ENCODE peak calls at places on chromosomes 5 and 9, in eight cellular contexts. One of them, this sample, is unnamed.

GRCh38 chr5:83583859-83584258 is 112.3 kb downstream of the VCAN start:
- DNase-seq in WTC11: no peak
- DNase-seq in A549: no peak
- DNase-seq in K562: no peak
- DNase-seq in SK-N-SH: no peak
- DNase-seq in IMR-90: peak
- DNase-seq in GM12878: no peak
- DNase-seq in H1: no peak
- DNase-seq in this sample: no peak

GRCh38 chr9:130189840-130190239 is 17.6 kb downstream of the NCS1 start:
- DNase-seq in WTC11: no peak
- DNase-seq in A549: no peak
- DNase-seq in K562: no peak
- DNase-seq in SK-N-SH: no peak
- DNase-seq in IMR-90: peak
- DNase-seq in GM12878: no peak
- DNase-seq in H1: no peak
- DNase-seq in this sample: no peak

GRCh38 chr5:10199700-10200099 is 50.0 kb downstream of the ATPSCKMT start:
- DNase-seq in WTC11: no peak
- DNase-seq in A549: no peak
- DNase-seq in K562: no peak
- DNase-seq in SK-N-SH: no peak
- DNase-seq in IMR-90: no peak
- DNase-seq in GM12878: no peak
- DNase-seq in H1: no peak
- DNase-seq in this sample: no peak

GRCh38 chr5:963673-964531 is 44.7 kb upstream of the NKD2 start:
- DNase-seq in WTC11: no peak
- DNase-seq in A549: no peak
- DNase-seq in K562: peak
- DNase-seq in SK-N-SH: peak
- DNase-seq in IMR-90: peak
- DNase-seq in GM12878: no peak
- DNase-seq in H1: no peak
- DNase-seq in this sample: no peak

GRCh38 chr9:70553718-70554673 is 139.5 kb upstream of the KLF9 start:
- DNase-seq in WTC11: peak
- DNase-seq in A549: no peak
- DNase-seq in K562: no peak
- DNase-seq in SK-N-SH: no peak
- DNase-seq in IMR-90: peak
- DNase-seq in GM12878: no peak
- DNase-seq in H1: peak
- DNase-seq in this sample: no peak

GRCh38 chr5:132283423-132284043 is 10.7 kb upstream of the SLC22A4 start:
- DNase-seq in WTC11: peak
- DNase-seq in A549: peak
- DNase-seq in K562: peak
- DNase-seq in SK-N-SH: peak
- DNase-seq in IMR-90: peak
- DNase-seq in GM12878: no peak
- DNase-seq in H1: no peak
- DNase-seq in this sample: peak

GRCh38 chr5:133065482-133065881 is 13.7 kb downstream of the HSPA4 start:
- DNase-seq in WTC11: no peak
- DNase-seq in A549: no peak
- DNase-seq in K562: no peak
- DNase-seq in SK-N-SH: no peak
- DNase-seq in IMR-90: no peak
- DNase-seq in GM12878: no peak
- DNase-seq in H1: no peak
- DNase-seq in this sample: no peak

GRCh38 chr5:112795944-112796678 is 58.4 kb downstream of the APC start:
- DNase-seq in WTC11: no peak
- DNase-seq in A549: peak
- DNase-seq in K562: no peak
- DNase-seq in SK-N-SH: no peak
- DNase-seq in IMR-90: no peak
- DNase-seq in GM12878: no peak
- DNase-seq in H1: no peak
- DNase-seq in this sample: peak

GRCh38 chr5:164119806-164120440 is 614.5 kb downstream of the MAT2B start:
- DNase-seq in WTC11: peak
- DNase-seq in A549: peak
- DNase-seq in K562: no peak
- DNase-seq in SK-N-SH: no peak
- DNase-seq in IMR-90: peak
- DNase-seq in GM12878: no peak
- DNase-seq in H1: no peak
- DNase-seq in this sample: peak

GRCh38 chr9:29325855-29326254 is 1752.6 kb upstream of the C9orf72 start:
- DNase-seq in WTC11: no peak
- DNase-seq in A549: no peak
- DNase-seq in K562: no peak
- DNase-seq in SK-N-SH: no peak
- DNase-seq in IMR-90: no peak
- DNase-seq in GM12878: no peak
- DNase-seq in H1: peak
- DNase-seq in this sample: no peak

GRCh38 chr9:114282926-114283325 is 40.0 kb upstream of the ORM1 start:
- DNase-seq in WTC11: no peak
- DNase-seq in A549: peak
- DNase-seq in K562: no peak
- DNase-seq in SK-N-SH: peak
- DNase-seq in IMR-90: peak
- DNase-seq in GM12878: no peak
- DNase-seq in H1: no peak
- DNase-seq in this sample: no peak

GRCh38 chr9:70160672-70161413 is 97.9 kb upstream of the SMC5 start:
- DNase-seq in WTC11: no peak
- DNase-seq in A549: no peak
- DNase-seq in K562: no peak
- DNase-seq in SK-N-SH: no peak
- DNase-seq in IMR-90: peak
- DNase-seq in GM12878: no peak
- DNase-seq in H1: no peak
- DNase-seq in this sample: no peak

GRCh38 chr5:86665984-86666760 is 48.4 kb downstream of the COX7C start:
- DNase-seq in WTC11: peak
- DNase-seq in A549: no peak
- DNase-seq in K562: no peak
- DNase-seq in SK-N-SH: no peak
- DNase-seq in IMR-90: no peak
- DNase-seq in GM12878: peak
- DNase-seq in H1: no peak
- DNase-seq in this sample: no peak

GRCh38 chr5:106307265-106307664 is 1363.5 kb downstream of the EFNA5 start:
- DNase-seq in WTC11: no peak
- DNase-seq in A549: no peak
- DNase-seq in K562: no peak
- DNase-seq in SK-N-SH: no peak
- DNase-seq in IMR-90: no peak
- DNase-seq in GM12878: no peak
- DNase-seq in H1: no peak
- DNase-seq in this sample: no peak

GRCh38 chr5:152942633-152943336 is 537.7 kb upstream of the NMUR2 start:
- DNase-seq in WTC11: no peak
- DNase-seq in A549: no peak
- DNase-seq in K562: no peak
- DNase-seq in SK-N-SH: no peak
- DNase-seq in IMR-90: no peak
- DNase-seq in GM12878: no peak
- DNase-seq in H1: no peak
- DNase-seq in this sample: no peak

GRCh38 chr5:56523779-56524178 is 290.6 kb upstream of the ANKRD55 start:
- DNase-seq in WTC11: no peak
- DNase-seq in A549: no peak
- DNase-seq in K562: no peak
- DNase-seq in SK-N-SH: peak
- DNase-seq in IMR-90: peak
- DNase-seq in GM12878: no peak
- DNase-seq in H1: no peak
- DNase-seq in this sample: no peak

GRCh38 chr5:178120661-178121357 is 7.5 kb downstream of the N4BP3 start:
- DNase-seq in WTC11: peak
- DNase-seq in A549: peak
- DNase-seq in K562: peak
- DNase-seq in SK-N-SH: peak
- DNase-seq in IMR-90: peak
- DNase-seq in GM12878: peak
- DNase-seq in H1: peak
- DNase-seq in this sample: peak

GRCh38 chr5:6180231-6180872 is 198.0 kb downstream of the MED10 start:
- DNase-seq in WTC11: no peak
- DNase-seq in A549: no peak
- DNase-seq in K562: no peak
- DNase-seq in SK-N-SH: no peak
- DNase-seq in IMR-90: no peak
- DNase-seq in GM12878: no peak
- DNase-seq in H1: no peak
- DNase-seq in this sample: no peak

GRCh38 chr5:85920984-85921383 is 696.8 kb upstream of the COX7C start:
- DNase-seq in WTC11: no peak
- DNase-seq in A549: no peak
- DNase-seq in K562: no peak
- DNase-seq in SK-N-SH: no peak
- DNase-seq in IMR-90: no peak
- DNase-seq in GM12878: no peak
- DNase-seq in H1: no peak
- DNase-seq in this sample: no peak

GRCh38 chr5:172088801-172089200 is 82.4 kb upstream of the FBXW11 start:
- DNase-seq in WTC11: no peak
- DNase-seq in A549: no peak
- DNase-seq in K562: no peak
- DNase-seq in SK-N-SH: no peak
- DNase-seq in IMR-90: no peak
- DNase-seq in GM12878: no peak
- DNase-seq in H1: no peak
- DNase-seq in this sample: no peak

GRCh38 chr5:87138091-87138819 is 129.4 kb upstream of the RASA1 start:
- DNase-seq in WTC11: no peak
- DNase-seq in A549: no peak
- DNase-seq in K562: no peak
- DNase-seq in SK-N-SH: no peak
- DNase-seq in IMR-90: no peak
- DNase-seq in GM12878: no peak
- DNase-seq in H1: no peak
- DNase-seq in this sample: no peak

GRCh38 chr5:43664641-43665040 is 61.7 kb downstream of the NNT start:
- DNase-seq in WTC11: no peak
- DNase-seq in A549: no peak
- DNase-seq in K562: no peak
- DNase-seq in SK-N-SH: no peak
- DNase-seq in IMR-90: peak
- DNase-seq in GM12878: no peak
- DNase-seq in H1: no peak
- DNase-seq in this sample: no peak

GRCh38 chr5:43663916-43664315 is 60.9 kb downstream of the NNT start:
- DNase-seq in WTC11: no peak
- DNase-seq in A549: no peak
- DNase-seq in K562: no peak
- DNase-seq in SK-N-SH: no peak
- DNase-seq in IMR-90: no peak
- DNase-seq in GM12878: no peak
- DNase-seq in H1: no peak
- DNase-seq in this sample: no peak

GRCh38 chr5:43658499-43658898 is 55.5 kb downstream of the NNT start:
- DNase-seq in WTC11: no peak
- DNase-seq in A549: no peak
- DNase-seq in K562: no peak
- DNase-seq in SK-N-SH: no peak
- DNase-seq in IMR-90: peak
- DNase-seq in GM12878: no peak
- DNase-seq in H1: no peak
- DNase-seq in this sample: no peak

GRCh38 chr5:43659075-43659474 is 56.1 kb downstream of the NNT start:
- DNase-seq in WTC11: no peak
- DNase-seq in A549: no peak
- DNase-seq in K562: no peak
- DNase-seq in SK-N-SH: no peak
- DNase-seq in IMR-90: no peak
- DNase-seq in GM12878: no peak
- DNase-seq in H1: no peak
- DNase-seq in this sample: no peak

DNA sequence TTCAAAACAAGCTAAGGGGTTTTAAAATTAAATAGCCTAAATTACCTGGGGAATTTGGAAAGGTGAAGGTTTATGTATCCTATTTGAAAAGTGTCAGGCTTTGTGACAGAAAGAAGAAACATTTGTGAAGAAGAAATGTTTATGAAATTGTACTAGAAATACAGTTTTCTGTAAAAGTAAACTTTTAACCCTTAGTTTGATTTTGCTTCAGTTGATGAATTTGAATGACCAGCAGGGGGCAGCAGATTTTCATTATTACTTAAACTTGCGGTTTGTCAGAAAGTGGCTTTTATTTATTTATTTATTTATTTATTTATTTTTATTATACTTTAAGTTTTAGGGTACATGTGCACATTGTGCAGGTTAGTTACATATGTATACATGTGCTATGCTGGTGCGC is 58.1 kb downstream of the NNT start:
- DNase-seq in WTC11: peak
- DNase-seq in A549: peak
- DNase-seq in K562: no peak
- DNase-seq in SK-N-SH: peak
- DNase-seq in IMR-90: peak
- DNase-seq in GM12878: no peak
- DNase-seq in H1: no peak
- DNase-seq in this sample: peak
- TF ChIP-seq USF2 in WTC11: no peak
- TF ChIP-seq USF2 in A549: no peak
- TF ChIP-seq USF2 in K562: no peak
- TF ChIP-seq USF2 in SK-N-SH: no peak
- TF ChIP-seq USF2 in IMR-90: no peak
- TF ChIP-seq USF2 in GM12878: no peak
- TF ChIP-seq USF2 in H1: no peak
- TF ChIP-seq USF2 in this sample: no peak

GRCh38 chr5:149153193-149153750 is 12.0 kb downstream of the ABLIM3 start:
- DNase-seq in WTC11: no peak
- DNase-seq in A549: no peak
- DNase-seq in K562: no peak
- DNase-seq in SK-N-SH: no peak
- DNase-seq in IMR-90: no peak
- DNase-seq in GM12878: no peak
- DNase-seq in H1: no peak
- DNase-seq in this sample: no peak
- TF ChIP-seq USF2 in WTC11: no peak
- TF ChIP-seq USF2 in A549: no peak
- TF ChIP-seq USF2 in K562: no peak
- TF ChIP-seq USF2 in SK-N-SH: no peak
- TF ChIP-seq USF2 in IMR-90: no peak
- TF ChIP-seq USF2 in GM12878: no peak
- TF ChIP-seq USF2 in H1: no peak
- TF ChIP-seq USF2 in this sample: no peak

GRCh38 chr9:136160939-136161610 is 42.4 kb upstream of the TMEM250 start:
- DNase-seq in WTC11: peak
- DNase-seq in A549: no peak
- DNase-seq in K562: no peak
- DNase-seq in SK-N-SH: no peak
- DNase-seq in IMR-90: no peak
- DNase-seq in GM12878: no peak
- DNase-seq in H1: no peak
- DNase-seq in this sample: no peak
- TF ChIP-seq USF2 in WTC11: no peak
- TF ChIP-seq USF2 in A549: no peak
- TF ChIP-seq USF2 in K562: no peak
- TF ChIP-seq USF2 in SK-N-SH: no peak
- TF ChIP-seq USF2 in IMR-90: no peak
- TF ChIP-seq USF2 in GM12878: no peak
- TF ChIP-seq USF2 in H1: no peak
- TF ChIP-seq USF2 in this sample: no peak

GRCh38 chr5:109242518-109242917 is 167.3 kb downstream of the PJA2 start:
- DNase-seq in WTC11: no peak
- DNase-seq in A549: no peak
- DNase-seq in K562: no peak
- DNase-seq in SK-N-SH: no peak
- DNase-seq in IMR-90: no peak
- DNase-seq in GM12878: no peak
- DNase-seq in H1: no peak
- DNase-seq in this sample: no peak
- TF ChIP-seq USF2 in WTC11: no peak
- TF ChIP-seq USF2 in A549: no peak
- TF ChIP-seq USF2 in K562: no peak
- TF ChIP-seq USF2 in SK-N-SH: no peak
- TF ChIP-seq USF2 in IMR-90: no peak
- TF ChIP-seq USF2 in GM12878: no peak
- TF ChIP-seq USF2 in H1: no peak
- TF ChIP-seq USF2 in this sample: no peak

This sample was measured in HepG2.